ENCODE peak calls at places on chromosomes 11 and 22, in five cellular contexts. Z is hepatocyte, V is hippocampal formation, K is GM13977, P is AG04449. T is an unnamed sample.

GRCh38 chr22:30665266-30665665 is 2.4 kb downstream of the DUSP18 start:
- DNase-seq in Z (no peak), V (no peak), K (no peak), P (no peak), T (no peak)

GRCh38 chr22:36329217-36330078 is 58.3 kb downstream of the MYH9 start:
- DNase-seq in Z (peak), V (no peak), K (no peak), P (peak), T (no peak)

GRCh38 chr11:10746871-10747270 is 4.2 kb upstream of the CTR9 start:
- DNase-seq in Z (no peak), V (no peak), K (no peak), P (no peak), T (no peak)

GRCh38 chr11:57779275-57779674 is 17.7 kb downstream of the CTNND1 start:
- DNase-seq in Z (peak), V (peak), K (no peak), P (no peak), T (peak)

GRCh38 chr11:67584205-67584880 is 731 bp downstream of the GSTP1 start:
- DNase-seq in Z (peak), V (peak), K (peak), P (no peak), T (peak)

GRCh38 chr22:46865052-46865434 is 102.6 kb downstream of the TBC1D22A start:
- DNase-seq in Z (no peak), V (no peak), K (no peak), P (no peak), T (no peak)

GRCh38 chr11:88146106-88146505 is 29.1 kb downstream of the RAB38 start:
- DNase-seq in Z (no peak), V (no peak), K (no peak), P (no peak), T (no peak)

GRCh38 chr11:130599073-130599654 is 150.7 kb downstream of the ADAMTS15 start:
- DNase-seq in Z (peak), V (no peak), K (no peak), P (no peak), T (no peak)

GRCh38 chr11:117815262-117815803 is 9.2 kb downstream of the FXYD2 start:
- DNase-seq in Z (no peak), V (no peak), K (peak), P (no peak), T (no peak)

GRCh38 chr11:42778193-42778592 is 533.6 kb upstream of the API5 start:
- DNase-seq in Z (no peak), V (no peak), K (no peak), P (no peak), T (no peak)

GRCh38 chr11:47577460-47578041 is 1.2 kb downstream of the KBTBD4 start:
- DNase-seq in Z (no peak), V (no peak), K (no peak), P (no peak), T (no peak)

GRCh38 chr11:23727821-23728220 is 769.0 kb upstream of the LUZP2 start:
- DNase-seq in Z (peak), V (no peak), K (peak), P (no peak), T (no peak)

GRCh38 chr22:41367680-41368542 is 13.8 kb upstream of the TEF start:
- DNase-seq in Z (peak), V (peak), K (no peak), P (no peak), T (peak)

GRCh38 chr11:103110406-103110805 is 1.2 kb downstream of the DYNC2H1 start:
- DNase-seq in Z (peak), V (no peak), K (no peak), P (peak), T (no peak)

GRCh38 chr11:36300651-36301050 is 4.6 kb downstream of the PRR5L start:
- DNase-seq in Z (peak), V (peak), K (no peak), P (no peak), T (peak)

GRCh38 chr11:4748435-4748834 is 21.3 kb downstream of the OR51F1 start:
- DNase-seq in Z (no peak), V (no peak), K (no peak), P (no peak), T (no peak)

GRCh38 chr11:83483808-83484207 is 197.6 kb upstream of the CCDC90B start:
- DNase-seq in Z (no peak), V (no peak), K (no peak), P (no peak), T (no peak)

GRCh38 chr11:83473771-83474170 is 187.6 kb upstream of the CCDC90B start:
- DNase-seq in Z (no peak), V (no peak), K (no peak), P (no peak), T (no peak)

GRCh38 chr11:79226136-79226535 is 214.7 kb downstream of the TENM4 start:
- DNase-seq in Z (no peak), V (no peak), K (no peak), P (no peak), T (no peak)

GRCh38 chr11:65279713-65280459 is 18.1 kb downstream of the POLA2 start:
- DNase-seq in Z (peak), V (no peak), K (peak), P (peak), T (no peak)

GRCh38 chr11:3109921-3110706 is 52.9 kb upstream of the CARS1 start:
- DNase-seq in Z (peak), V (no peak), K (peak), P (no peak), T (peak)

GRCh38 chr11:1174441-1175370 is 17.0 kb downstream of the MUC5AC start:
- DNase-seq in Z (no peak), V (no peak), K (no peak), P (no peak), T (no peak)

GRCh38 chr22:50656122-50657070 is 16.2 kb upstream of the SHANK3 start:
- DNase-seq in Z (no peak), V (no peak), K (no peak), P (no peak), T (no peak)

GRCh38 chr22:50101870-50102565 is 12.2 kb downstream of the MOV10L1 start:
- DNase-seq in Z (no peak), V (no peak), K (no peak), P (no peak), T (no peak)

GRCh38 chr22:23364389-23364788 is 184.1 kb downstream of the BCR start:
- DNase-seq in Z (no peak), V (no peak), K (no peak), P (no peak), T (no peak)

GRCh38 chr11:848988-849824 is 6.6 kb downstream of the TSPAN4 start:
- DNase-seq in Z (peak), V (no peak), K (peak), P (no peak), T (no peak)

GRCh38 chr11:66996609-66997273 is 21.6 kb downstream of the C11orf86 start:
- DNase-seq in Z (peak), V (no peak), K (no peak), P (peak), T (no peak)